ENCODE peak calls at places on chromosome 7, in nine cellular contexts. M is endothelial cell of umbilical vein, B is A673, V is hepatocyte, N is fibroblast of lung, P is GM23338, X is GM12878, D is astrocyte, S is HepG2. E is an unnamed sample.

GRCh38 chr7:146255604-146256003 is 139.0 kb downstream of the CNTNAP2 start:
- DNase-seq in M (no peak), B (no peak), V (no peak), N (no peak), P (no peak), X (no peak), D (no peak), S (no peak), E (no peak)

GRCh38 chr7:145909956-145910611 is 206.5 kb upstream of the CNTNAP2 start:
- DNase-seq in M (no peak), B (peak; percentile 89), V (no peak), N (no peak), P (no peak), X (no peak), D (no peak), S (no peak), E (peak; percentile 20)

GRCh38 chr7:99525713-99526440 is 21.4 kb downstream of the ZKSCAN5 start:
- DNase-seq in M (no peak), B (no peak), V (no peak), N (no peak), P (peak; percentile 54), X (no peak), D (no peak), S (no peak), E (peak; percentile 42)

GRCh38 chr7:2172311-2173183 is 60.2 kb downstream of the MAD1L1 start:
- DNase-seq in M (peak; percentile 77), B (peak; percentile 80), V (peak; percentile 83), N (peak; percentile 88), P (no peak), X (no peak), D (peak; percentile 84), S (peak; percentile 76), E (peak; percentile 76)

GRCh38 chr7:73533742-73534141 is 11.6 kb upstream of the BAZ1B start:
- DNase-seq in M (no peak), B (no peak), V (no peak), N (no peak), P (no peak), X (no peak), D (no peak), S (no peak), E (no peak)

GRCh38 chr7:13933106-13933505 is 56.4 kb downstream of the ETV1 start:
- DNase-seq in M (no peak), B (no peak), V (no peak), N (peak; percentile 18), P (no peak), X (no peak), D (peak; percentile 6), S (no peak), E (no peak)

GRCh38 chr7:44152971-44153947 is 12.1 kb upstream of the MYL7 start:
- DNase-seq in M (no peak), B (no peak), V (no peak), N (no peak), P (peak; percentile 25), X (no peak), D (no peak), S (no peak), E (no peak)

GRCh38 chr7:41779918-41780317 is 77.0 kb upstream of the INHBA start:
- DNase-seq in M (no peak), B (no peak), V (no peak), N (no peak), P (no peak), X (peak; percentile 4), D (no peak), S (no peak), E (no peak)

GRCh38 chr7:72032934-72033333 is 379.2 kb downstream of the CALN1 start:
- DNase-seq in M (no peak), B (no peak), V (no peak), N (no peak), P (peak; percentile 6), X (no peak), D (no peak), S (no peak), E (no peak)

GRCh38 chr7:7920056-7920455 is 48.5 kb upstream of the GLCCI1 start:
- DNase-seq in M (no peak), B (no peak), V (no peak), N (no peak), P (no peak), X (no peak), D (no peak), S (no peak), E (no peak)

GRCh38 chr7:141675431-141676210 is 26.3 kb downstream of the DENND11 start:
- DNase-seq in M (peak; percentile 53), B (no peak), V (no peak), N (peak; percentile 30), P (no peak), X (no peak), D (peak; percentile 18), S (no peak), E (no peak)

GRCh38 chr7:44158873-44159631 is 17.9 kb upstream of the MYL7 start:
- DNase-seq in M (no peak), B (no peak), V (no peak), N (no peak), P (no peak), X (no peak), D (no peak), S (no peak), E (no peak)

GRCh38 chr7:93337047-93337446 is 104.9 kb downstream of the VPS50 start:
- DNase-seq in M (no peak), B (no peak), V (no peak), N (no peak), P (peak; percentile 82), X (no peak), D (no peak), S (peak; percentile 1), E (no peak)

GRCh38 chr7:28408974-28409715 is 3.2 kb upstream of the CREB5 start:
- DNase-seq in M (peak; percentile 93), B (peak; percentile 89), V (peak; percentile 96), N (peak; percentile 96), P (peak; percentile 96), X (no peak), D (peak; percentile 94), S (peak; percentile 78), E (peak; percentile 86)
- TF ChIP-seq EZH2 in M (no peak), B (peak; percentile 8), V (peak; percentile 40), N (no peak), P (peak; percentile 50), X (no peak), D (no peak), S (peak; percentile 79), E (no peak)

GRCh38 chr7:154947604-154948003 is 55.3 kb downstream of the PAXIP1 start:
- DNase-seq in M (no peak), B (no peak), V (no peak), N (no peak), P (peak; percentile 30), X (no peak), D (no peak), S (no peak), E (no peak)

GRCh38 chr7:154950992-154951391 is 51.9 kb downstream of the PAXIP1 start:
- DNase-seq in M (no peak), B (no peak), V (no peak), N (no peak), P (no peak), X (no peak), D (no peak), S (peak; percentile 17), E (no peak)

DNA sequence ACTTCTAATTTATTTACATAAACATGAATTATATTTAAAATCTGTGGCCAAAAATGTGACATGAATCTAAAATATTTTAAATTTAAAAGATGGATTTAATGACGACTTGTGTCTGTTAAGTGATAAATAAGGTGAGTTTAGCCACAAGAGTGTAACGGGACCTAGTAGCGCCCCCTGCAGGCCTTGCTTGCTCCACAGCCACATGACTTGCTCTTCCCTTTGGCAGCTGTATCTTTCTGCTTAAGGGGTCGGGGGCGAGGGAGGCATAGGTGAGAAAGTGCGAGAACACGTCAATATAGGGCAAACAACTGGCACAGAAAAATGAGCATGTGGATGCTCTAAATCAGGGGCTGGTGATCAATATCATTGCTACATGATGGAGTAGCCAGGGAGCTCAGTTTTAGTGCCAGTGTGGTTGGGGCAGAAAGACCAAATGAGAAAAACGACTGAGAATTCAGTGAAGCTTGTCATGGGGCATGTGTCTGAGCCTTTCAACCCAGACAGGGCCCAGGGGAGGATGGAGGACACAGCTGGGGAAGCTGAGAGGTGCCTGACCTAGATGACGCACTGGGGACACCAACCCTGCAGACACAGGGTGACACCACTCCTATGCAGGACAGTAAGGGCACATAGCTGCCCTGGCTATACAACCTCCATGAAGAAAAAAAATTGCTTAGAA is 49.8 kb downstream of the PAXIP1 start:
- DNase-seq in M (peak; percentile 72), B (peak; percentile 60), V (peak; percentile 67), N (peak; percentile 8), P (peak; percentile 93), X (no peak), D (no peak), S (peak; percentile 38), E (peak; percentile 53)
- H3K36me3 ChIP-seq in M (peaks cover 11% of the 10 kb centered on the region), B (peaks cover 67% of the 10 kb centered on the region), V (no peaks in the 10 kb centered on the region), N (no peaks in the 10 kb centered on the region), P (peaks cover 54% of the 10 kb centered on the region), X (peaks cover 8% of the 10 kb centered on the region), D (peaks cover 21% of the 10 kb centered on the region), S (peaks cover 7% of the 10 kb centered on the region), E (peaks cover 19% of the 10 kb centered on the region)

DNA sequence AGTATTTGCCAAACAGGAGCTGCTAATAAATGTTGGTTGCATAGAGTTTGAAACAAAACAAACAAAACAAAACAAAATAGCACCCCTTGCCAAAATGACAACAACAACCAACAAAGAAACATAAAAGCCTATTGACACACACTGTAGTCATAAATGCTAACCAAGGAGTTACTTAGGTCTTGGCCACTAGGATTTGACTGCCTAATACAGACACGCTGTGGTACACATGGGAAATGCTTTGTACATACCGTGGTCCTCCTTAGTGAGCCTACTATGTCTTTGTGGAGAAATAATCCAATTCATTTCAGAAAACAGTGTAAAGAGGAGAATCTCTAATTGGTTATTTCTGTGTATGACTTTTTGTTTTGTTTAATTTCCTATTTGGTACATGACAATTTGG is 53.2 kb upstream of the MTPN start:
- DNase-seq in M (no peak), B (no peak), V (no peak), N (no peak), P (no peak), X (no peak), D (no peak), S (no peak), E (peak; percentile 46)
- TF ChIP-seq EZH2 in M (no peak), B (no peak), V (no peak), N (no peak), P (no peak), X (no peak), D (no peak), S (no peak), E (no peak)

DNA sequence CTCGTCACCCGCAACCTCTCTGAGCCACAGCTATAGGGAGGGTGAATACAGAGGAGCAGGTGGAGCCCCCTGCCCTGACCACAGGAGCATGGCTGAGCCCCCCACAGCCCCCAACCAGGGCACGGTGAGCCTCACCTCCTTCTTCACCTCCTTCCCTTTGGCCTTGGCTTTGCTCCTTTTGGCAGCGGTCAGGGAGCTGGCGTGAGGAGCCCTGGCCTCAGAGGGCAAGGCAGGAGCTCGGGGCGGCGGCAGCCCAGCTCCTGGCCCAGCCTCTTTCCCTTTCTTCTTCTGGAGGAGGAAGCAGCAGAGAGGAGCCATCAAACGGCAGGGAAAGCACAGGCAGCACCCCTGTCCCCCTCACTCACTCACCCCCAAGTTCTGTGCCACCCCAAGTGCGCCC is 42.2 kb downstream of the SLC29A4 start:
- DNase-seq in M (no peak), B (no peak), V (no peak), N (no peak), P (no peak), X (no peak), D (no peak), S (no peak), E (no peak)
- H3K36me3 ChIP-seq in M (peaks cover 32% of the 10 kb centered on the region), B (peaks cover 34% of the 10 kb centered on the region), V (no peaks in the 10 kb centered on the region), N (peaks cover 11% of the 10 kb centered on the region), P (no peaks in the 10 kb centered on the region), X (peaks cover 1% of the 10 kb centered on the region), D (peaks cover 3% of the 10 kb centered on the region), S (peaks cover 14% of the 10 kb centered on the region), E (no peaks in the 10 kb centered on the region)